ENCODE peak calls at places on chromosomes 7 and 10, in four cellular contexts. W is choroid plexus epithelial cell, O is uterus, I is lower lobe of right lung. B is an unnamed sample.

GRCh38 chr7:143263266-143264195 is at the start of gene GSTK1:
- DNase-seq in O (peak), I (peak), W (peak), B (peak)

GRCh38 chr10:114174462-114175190 is 623 bp upstream of the CCDC186 start:
- DNase-seq in O (no peak), I (peak), W (peak), B (peak)

GRCh38 chr10:61408065-61408464 is 45.1 kb downstream of the TMEM26 start:
- DNase-seq in W (peak), O (no peak), I (no peak), B (no peak)

GRCh38 chr7:73647725-73648592 is 19.7 kb upstream of the VPS37D start:
- DNase-seq in O (no peak), I (no peak), W (no peak), B (no peak)

GRCh38 chr7:127393370-127394058 is 1.0 kb upstream of the ZNF800 start:
- DNase-seq in I (peak), W (peak), O (peak), B (peak)

GRCh38 chr7:135355377-135356048 is 121.9 kb downstream of the STRA8 start:
- DNase-seq in O (no peak), W (no peak), I (no peak), B (no peak)

GRCh38 chr7:131723926-131724325 is 167.5 kb upstream of the PODXL start:
- DNase-seq in O (no peak), W (peak), I (no peak), B (no peak)

GRCh38 chr10:122878799-122879338 is 512 bp downstream of the FAM24B start:
- DNase-seq in O (no peak), I (no peak), W (peak), B (no peak)

GRCh38 chr7:17236603-17237002 is 61.8 kb upstream of the AHR start:
- DNase-seq in I (no peak), O (no peak), W (peak), B (peak)

GRCh38 chr10:114925675-114926204 is 12.3 kb upstream of the TRUB1 start:
- DNase-seq in O (no peak), I (no peak), W (peak), B (peak)

GRCh38 chr7:130063036-130063435 is 7.3 kb upstream of the KLHDC10 start:
- DNase-seq in W (peak), O (no peak), I (peak), B (peak)

GRCh38 chr10:51729822-51730530 is 30.6 kb upstream of the CSTF2T start:
- DNase-seq in O (no peak), I (no peak), W (no peak), B (no peak)

GRCh38 chr7:25812086-25812855 is 339.7 kb upstream of the NFE2L3 start:
- DNase-seq in I (no peak), W (no peak), O (no peak), B (no peak)

GRCh38 chr7:55444786-55445185 is 79.6 kb downstream of the LANCL2 start:
- DNase-seq in I (no peak), W (no peak), O (no peak), B (no peak)

GRCh38 chr7:137282043-137282442 is 61.5 kb downstream of the PTN start:
- DNase-seq in I (no peak), O (no peak), W (no peak), B (no peak)

GRCh38 chr7:47405921-47406765 is 175.8 kb downstream of the TNS3 start:
- DNase-seq in W (peak), I (peak), O (peak), B (peak)

GRCh38 chr7:111138196-111138569 is 47.3 kb downstream of the LRRN3 start:
- DNase-seq in O (no peak), I (peak), W (peak), B (peak)

GRCh38 chr7:79610301-79610700 is 156.8 kb upstream of the MAGI2 start:
- DNase-seq in I (no peak), W (peak), O (no peak), B (peak)

GRCh38 chr7:41096921-41097320 is 606.0 kb downstream of the INHBA start:
- DNase-seq in I (no peak), O (no peak), W (peak), B (peak)

GRCh38 chr10:28217848-28218247 is 85.0 kb downstream of the MPP7 start:
- DNase-seq in W (peak), O (no peak), I (no peak), B (peak)

GRCh38 chr7:40569326-40569725 is 434.5 kb downstream of the SUGCT start:
- DNase-seq in I (no peak), O (no peak), W (no peak), B (no peak)

GRCh38 chr7:14009453-14010418 is 20.3 kb upstream of the ETV1 start:
- DNase-seq in I (no peak), O (no peak), W (no peak), B (no peak)

GRCh38 chr10:126135177-126135576 is 238.8 kb downstream of the FANK1 start:
- DNase-seq in O (no peak), W (peak), I (no peak), B (peak)

GRCh38 chr10:89702121-89702480 is 711 bp downstream of the KIF20B start:
- DNase-seq in O (no peak), I (no peak), W (no peak), B (no peak)

GRCh38 chr7:122438001-122438400 is 133.5 kb upstream of the FEZF1 start:
- DNase-seq in I (no peak), O (no peak), W (no peak), B (no peak)

GRCh38 chr7:21128418-21128817 is 299.5 kb upstream of the SP4 start:
- DNase-seq in I (no peak), O (no peak), W (no peak), B (no peak)

GRCh38 chr10:71116426-71116825 is 95.9 kb upstream of the UNC5B start:
- DNase-seq in O (no peak), W (no peak), I (no peak), B (no peak)

GRCh38 chr10:14429043-14429713 is 98.5 kb upstream of the FRMD4A start:
- DNase-seq in I (no peak), O (no peak), W (no peak), B (no peak)

GRCh38 chr10:33552290-33552689 is 217.8 kb upstream of the NRP1 start:
- DNase-seq in W (no peak), I (no peak), O (no peak), B (no peak)

GRCh38 chr10:66209025-66209424 is 716.8 kb upstream of the LRRTM3 start:
- DNase-seq in I (no peak), O (no peak), W (no peak), B (no peak)
- H3K4me3 ChIP-seq in I (no peak), O (no peak), W (no peak), B (no peak)

GRCh38 chr10:111430070-111430469 is 353.2 kb downstream of the ADRA2A start:
- DNase-seq in O (no peak), I (no peak), W (no peak), B (no peak)
- TF ChIP-seq CTCF in O (no peak), I (no peak), W (no peak), B (no peak)

GRCh38 chr7:30642789-30643188 is 39.5 kb downstream of the CRHR2 start:
- DNase-seq in W (no peak), O (no peak), I (no peak), B (no peak)
- H3K4me3 ChIP-seq in W (no peak), O (no peak), I (no peak), B (no peak)

DNA sequence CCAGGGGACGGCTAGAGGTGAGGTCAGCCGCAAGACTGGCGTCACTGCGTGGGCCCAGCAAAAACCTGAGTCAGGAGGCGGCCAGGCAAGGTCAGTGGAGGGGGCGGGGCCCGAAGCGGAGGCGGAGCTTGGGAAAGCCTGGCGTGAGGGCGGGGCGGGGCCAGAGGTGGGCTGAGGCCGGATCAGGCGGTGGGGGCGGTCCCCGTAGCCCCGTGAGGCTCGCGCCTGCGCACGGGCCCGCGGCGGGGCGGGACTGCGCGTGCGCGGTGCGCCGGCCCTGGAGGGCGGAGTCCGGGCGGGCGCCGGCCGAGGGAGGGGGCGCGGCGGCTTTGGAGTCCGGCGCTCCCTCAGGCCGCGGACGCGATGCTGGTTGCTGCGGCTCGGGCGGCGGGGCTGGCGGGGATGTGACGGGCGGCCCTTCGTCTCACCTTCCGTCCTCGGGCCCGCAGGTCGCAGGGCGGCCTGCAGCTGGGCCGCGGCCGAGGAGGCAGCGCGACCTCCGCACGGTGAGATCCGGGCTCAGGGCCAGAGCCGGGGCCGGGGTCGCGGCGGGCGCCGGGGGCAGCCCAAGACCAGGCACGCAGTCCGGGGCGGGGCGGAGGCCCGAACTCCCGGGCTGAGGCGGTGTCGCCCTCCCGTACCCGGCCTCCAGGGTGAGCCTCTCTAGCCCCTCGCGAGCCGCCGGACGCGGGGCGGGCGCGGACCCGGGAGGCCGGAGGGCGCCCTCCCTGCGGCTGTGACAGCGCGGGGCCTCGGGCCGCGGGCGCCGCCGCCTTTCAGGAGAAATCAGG is at the start of gene CCSER2:
- DNase-seq in W (peak), I (peak), O (peak), B (peak)
- TF ChIP-seq CTCF in W (no peak), I (peak), O (no peak), B (no peak)

GRCh38 chr7:24652551-24652950 is 79.3 kb downstream of the PALS2 start:
- DNase-seq in O (no peak), I (no peak), W (no peak), B (no peak)

GRCh38 chr7:24657980-24658379 is 84.7 kb downstream of the PALS2 start:
- DNase-seq in O (no peak), I (no peak), W (no peak), B (no peak)

GRCh38 chr7:24656608-24657007 is 83.4 kb downstream of the PALS2 start:
- DNase-seq in O (no peak), W (no peak), I (no peak), B (no peak)

GRCh38 chr7:24654305-24654704 is 81.1 kb downstream of the PALS2 start:
- DNase-seq in O (no peak), I (no peak), W (no peak), B (no peak)

DNA sequence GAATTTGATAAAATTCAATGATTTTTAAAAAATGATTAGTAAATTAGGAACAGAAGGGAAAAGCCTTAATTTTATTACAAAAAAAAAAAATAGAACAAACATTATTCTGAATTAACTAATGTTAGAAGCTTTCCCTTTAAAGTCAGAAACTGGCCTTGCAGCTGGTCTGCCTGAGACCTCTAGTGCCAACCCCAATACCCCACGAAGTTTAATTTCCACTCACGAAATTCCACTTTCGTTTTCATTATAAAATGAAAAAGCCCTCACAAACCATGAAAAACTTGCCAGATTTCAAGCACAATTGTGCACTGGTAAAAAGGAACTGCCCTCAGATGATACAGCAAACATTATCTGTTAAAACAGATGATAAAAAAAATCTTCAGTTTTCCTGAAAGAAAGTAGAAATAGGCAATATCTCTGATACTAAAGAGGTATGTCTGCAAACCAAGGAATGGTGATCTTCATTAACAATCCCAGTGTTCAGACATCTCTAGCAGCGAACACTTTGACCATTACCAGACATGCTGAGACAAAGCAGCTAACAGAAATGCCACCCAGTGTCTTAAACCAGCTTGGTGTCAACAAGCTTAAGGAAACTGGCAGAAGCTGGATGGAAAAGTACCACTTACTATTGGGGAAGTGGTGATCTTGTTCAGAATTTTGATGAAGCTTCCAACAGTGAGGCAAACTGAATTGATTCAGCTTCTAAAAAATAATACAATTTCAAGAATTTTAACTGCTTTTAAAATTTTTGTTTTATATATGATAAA is 80.2 kb downstream of the PALS2 start:
- DNase-seq in I (no peak), O (no peak), W (no peak), B (no peak)
- H3K4me3 ChIP-seq in I (peak), O (no peak), W (no peak), B (peak)

GRCh38 chr10:5089869-5090268 is 4.3 kb upstream of the AKR1C3 start:
- DNase-seq in I (no peak), W (peak), O (no peak), B (peak)
- TF ChIP-seq CTCF in I (peak), W (peak), O (no peak), B (peak)

GRCh38 chr10:45592926-45593325 is 79.6 kb downstream of the ZFAND4 start:
- DNase-seq in I (no peak), W (no peak), O (no peak), B (no peak)
- H3K4me3 ChIP-seq in I (peak), W (no peak), O (peak), B (no peak)

DNA sequence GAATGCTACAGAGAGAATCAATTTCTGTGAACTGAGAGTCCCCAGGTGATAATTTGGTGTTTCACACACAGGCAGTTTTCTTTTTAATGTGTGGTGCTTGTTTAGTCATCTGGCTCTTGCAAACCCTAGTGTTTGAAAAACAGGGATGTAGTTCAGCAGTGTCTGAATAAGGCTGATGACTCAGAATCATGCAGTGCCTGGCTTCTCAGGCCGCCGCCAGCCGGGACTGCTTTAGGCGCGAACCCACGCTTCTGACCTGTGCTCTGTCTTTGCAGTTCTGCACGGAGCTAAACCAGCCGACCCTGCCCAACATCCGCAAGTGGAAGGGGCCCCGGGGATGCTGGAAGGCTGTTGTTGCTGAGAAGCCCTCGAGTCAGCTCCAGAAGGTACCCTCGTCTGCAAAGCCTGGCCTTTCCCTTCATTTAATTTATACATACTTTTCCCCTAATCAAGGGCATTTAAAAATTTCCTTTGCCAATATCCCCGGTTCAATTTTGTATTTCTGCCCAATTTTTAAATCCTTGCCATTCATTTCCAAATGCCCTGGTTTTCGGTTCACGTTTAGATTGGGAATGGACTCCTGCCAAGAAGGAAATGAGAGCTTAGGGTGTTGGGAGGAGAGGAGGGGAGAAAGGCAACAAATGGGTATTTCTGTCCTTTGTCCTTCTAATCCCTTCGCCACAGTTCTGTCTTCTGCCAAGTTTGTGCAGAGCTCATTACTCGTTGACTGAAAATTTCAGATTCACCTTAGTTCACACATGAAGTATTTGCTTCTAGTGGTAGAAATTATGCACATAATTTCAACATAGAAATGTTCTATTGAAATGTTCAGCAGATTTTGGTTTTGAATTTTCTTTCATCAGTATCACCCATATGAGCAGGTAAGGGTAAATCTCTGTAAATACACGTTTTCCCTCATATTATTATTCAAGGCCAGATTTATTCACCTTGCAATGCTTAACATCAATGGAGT is 108.5 kb upstream of the ANLN start:
- DNase-seq in I (peak), W (peak), O (peak), B (peak)
- TF ChIP-seq CTCF in I (no peak), W (peak), O (peak), B (no peak)

GRCh38 chr10:72283131-72283530 is 9.4 kb downstream of the DDIT4 start:
- DNase-seq in I (no peak), O (no peak), W (no peak), B (no peak)

GRCh38 chr10:72291019-72291532 is 17.4 kb downstream of the DDIT4 start:
- DNase-seq in W (no peak), I (no peak), O (no peak), B (no peak)

GRCh38 chr10:72285972-72286521 is 12.3 kb downstream of the DDIT4 start:
- DNase-seq in I (no peak), O (no peak), W (peak), B (no peak)
- H3K4me3 ChIP-seq in I (no peak), O (no peak), W (no peak), B (no peak)

B was measured in astrocyte of the spinal cord.